ENCODE peak calls at places on chromosomes 16 and 17, in five cellular contexts. One of them, this sample, is unnamed.

GRCh38 chr17:45220079-45220478 is 1.6 kb upstream of the FMNL1 start:
- DNase-seq in HFF-Myc: no peak
- DNase-seq in HS-5: no peak
- DNase-seq in central memory CD4-positive, alpha-beta T cell: no peak
- DNase-seq in AG04450: no peak
- DNase-seq in this sample: no peak

GRCh38 chr16:46482895-46483294 is 138.3 kb downstream of the SHCBP1 start:
- DNase-seq in HFF-Myc: no peak
- DNase-seq in AG04450: no peak
- DNase-seq in HS-5: no peak
- DNase-seq in central memory CD4-positive, alpha-beta T cell: no peak
- DNase-seq in this sample: no peak

GRCh38 chr17:1519678-1520077 is 3.3 kb upstream of the INPP5K start:
- DNase-seq in HFF-Myc: no peak
- DNase-seq in AG04450: no peak
- DNase-seq in HS-5: no peak
- DNase-seq in central memory CD4-positive, alpha-beta T cell: no peak
- DNase-seq in this sample: no peak

GRCh38 chr16:82935781-82936180 is 309.0 kb downstream of the CDH13 start:
- DNase-seq in central memory CD4-positive, alpha-beta T cell: no peak
- DNase-seq in AG04450: no peak
- DNase-seq in HS-5: no peak
- DNase-seq in HFF-Myc: no peak
- DNase-seq in this sample: no peak

GRCh38 chr17:45402916-45403315 is 29.8 kb downstream of the ARHGAP27 start:
- DNase-seq in central memory CD4-positive, alpha-beta T cell: no peak
- DNase-seq in HFF-Myc: no peak
- DNase-seq in HS-5: no peak
- DNase-seq in AG04450: no peak
- DNase-seq in this sample: no peak

GRCh38 chr17:39700148-39700987 is 504 bp downstream of the ERBB2 start:
- DNase-seq in AG04450: no peak
- DNase-seq in HFF-Myc: no peak
- DNase-seq in central memory CD4-positive, alpha-beta T cell: no peak
- DNase-seq in HS-5: no peak
- DNase-seq in this sample: no peak

GRCh38 chr17:27888945-27889344 is 4.2 kb downstream of the LYRM9 start:
- DNase-seq in AG04450: no peak
- DNase-seq in HFF-Myc: no peak
- DNase-seq in central memory CD4-positive, alpha-beta T cell: no peak
- DNase-seq in HS-5: no peak
- DNase-seq in this sample: no peak

GRCh38 chr17:34740516-34740915 is 161.1 kb downstream of the TMEM132E start:
- DNase-seq in central memory CD4-positive, alpha-beta T cell: no peak
- DNase-seq in AG04450: no peak
- DNase-seq in HS-5: no peak
- DNase-seq in HFF-Myc: no peak
- DNase-seq in this sample: no peak

GRCh38 chr16:51636913-51637743 is 486.1 kb upstream of the SALL1 start:
- DNase-seq in central memory CD4-positive, alpha-beta T cell: no peak
- DNase-seq in AG04450: no peak
- DNase-seq in HFF-Myc: no peak
- DNase-seq in HS-5: no peak
- DNase-seq in this sample: no peak

GRCh38 chr17:65660947-65661346 is 99.5 kb upstream of the AXIN2 start:
- DNase-seq in HS-5: no peak
- DNase-seq in AG04450: no peak
- DNase-seq in HFF-Myc: peak; percentile 81
- DNase-seq in central memory CD4-positive, alpha-beta T cell: no peak
- DNase-seq in this sample: no peak

GRCh38 chr16:11402051-11402744 is 56.9 kb downstream of the RMI2 start:
- DNase-seq in HFF-Myc: no peak
- DNase-seq in central memory CD4-positive, alpha-beta T cell: no peak
- DNase-seq in AG04450: no peak
- DNase-seq in HS-5: no peak
- DNase-seq in this sample: peak; percentile 53

GRCh38 chr17:9932481-9932880 is 27.4 kb upstream of the RCVRN start:
- DNase-seq in AG04450: no peak
- DNase-seq in HFF-Myc: no peak
- DNase-seq in central memory CD4-positive, alpha-beta T cell: no peak
- DNase-seq in HS-5: no peak
- DNase-seq in this sample: no peak

GRCh38 chr16:67395105-67395457 is 1.8 kb upstream of the TPPP3 start:
- DNase-seq in HS-5: no peak
- DNase-seq in central memory CD4-positive, alpha-beta T cell: no peak
- DNase-seq in HFF-Myc: no peak
- DNase-seq in AG04450: no peak
- DNase-seq in this sample: no peak

GRCh38 chr17:979211-979538 is 401 bp downstream of the NXN start:
- DNase-seq in central memory CD4-positive, alpha-beta T cell: no peak
- DNase-seq in AG04450: no peak
- DNase-seq in HS-5: no peak
- DNase-seq in HFF-Myc: no peak
- DNase-seq in this sample: no peak

GRCh38 chr17:9410737-9411136 is 164.9 kb downstream of the STX8 start:
- DNase-seq in HFF-Myc: no peak
- DNase-seq in HS-5: no peak
- DNase-seq in AG04450: no peak
- DNase-seq in central memory CD4-positive, alpha-beta T cell: no peak
- DNase-seq in this sample: no peak

GRCh38 chr17:48841395-48841831 is 10.6 kb downstream of the CALCOCO2 start:
- DNase-seq in AG04450: peak; percentile 10
- DNase-seq in HFF-Myc: no peak
- DNase-seq in central memory CD4-positive, alpha-beta T cell: peak; percentile 60
- DNase-seq in HS-5: no peak
- DNase-seq in this sample: no peak

GRCh38 chr16:3054965-3055733 is 8.8 kb downstream of the MMP25 start:
- DNase-seq in HFF-Myc: no peak
- DNase-seq in AG04450: no peak
- DNase-seq in central memory CD4-positive, alpha-beta T cell: no peak
- DNase-seq in HS-5: no peak
- DNase-seq in this sample: no peak

GRCh38 chr16:79595261-79595660 is 5.3 kb downstream of the MAF start:
- DNase-seq in AG04450: no peak
- DNase-seq in central memory CD4-positive, alpha-beta T cell: no peak
- DNase-seq in HFF-Myc: no peak
- DNase-seq in HS-5: no peak
- DNase-seq in this sample: no peak

GRCh38 chr16:71344315-71344905 is 14.1 kb upstream of the CALB2 start:
- DNase-seq in HFF-Myc: no peak
- DNase-seq in central memory CD4-positive, alpha-beta T cell: no peak
- DNase-seq in AG04450: no peak
- DNase-seq in HS-5: no peak
- DNase-seq in this sample: no peak

GRCh38 chr17:49259663-49260010 is 29.1 kb upstream of the PHOSPHO1 start:
- DNase-seq in HFF-Myc: no peak
- DNase-seq in HS-5: no peak
- DNase-seq in AG04450: no peak
- DNase-seq in central memory CD4-positive, alpha-beta T cell: no peak
- DNase-seq in this sample: peak; percentile 30

GRCh38 chr17:82836823-82837357 is 2.9 kb downstream of the ZNF750 start:
- DNase-seq in central memory CD4-positive, alpha-beta T cell: no peak
- DNase-seq in AG04450: no peak
- DNase-seq in HS-5: no peak
- DNase-seq in HFF-Myc: no peak
- DNase-seq in this sample: no peak

GRCh38 chr17:63460018-63460417 is 13.9 kb upstream of the CYB561 start:
- DNase-seq in AG04450: no peak
- DNase-seq in central memory CD4-positive, alpha-beta T cell: no peak
- DNase-seq in HFF-Myc: no peak
- DNase-seq in HS-5: no peak
- DNase-seq in this sample: no peak

GRCh38 chr17:28599311-28600184 is 723 bp upstream of the SPAG5 start:
- DNase-seq in HS-5: peak; percentile 70
- DNase-seq in central memory CD4-positive, alpha-beta T cell: peak; percentile 70
- DNase-seq in AG04450: peak; percentile 58
- DNase-seq in HFF-Myc: peak; percentile 84
- DNase-seq in this sample: peak; percentile 67

GRCh38 chr17:30922235-30922993 is 669 bp downstream of the ADAP2 start:
- DNase-seq in HFF-Myc: no peak
- DNase-seq in HS-5: no peak
- DNase-seq in central memory CD4-positive, alpha-beta T cell: no peak
- DNase-seq in AG04450: no peak
- DNase-seq in this sample: peak; percentile 23

GRCh38 chr17:64354824-64355535 is 35.7 kb downstream of the PECAM1 start:
- DNase-seq in HFF-Myc: no peak
- DNase-seq in HS-5: no peak
- DNase-seq in AG04450: no peak
- DNase-seq in central memory CD4-positive, alpha-beta T cell: no peak
- DNase-seq in this sample: no peak

GRCh38 chr16:75343311-75343710 is 90.0 kb downstream of the CFDP1 start:
- DNase-seq in central memory CD4-positive, alpha-beta T cell: no peak
- DNase-seq in AG04450: no peak
- DNase-seq in HFF-Myc: no peak
- DNase-seq in HS-5: no peak
- DNase-seq in this sample: no peak

GRCh38 chr17:2374549-2375285 is 26.1 kb downstream of the MNT start:
- DNase-seq in central memory CD4-positive, alpha-beta T cell: no peak
- DNase-seq in AG04450: no peak
- DNase-seq in HS-5: no peak
- DNase-seq in HFF-Myc: no peak
- DNase-seq in this sample: no peak

GRCh38 chr16:64351116-64351515 is 770.7 kb downstream of the CDH11 start:
- DNase-seq in HFF-Myc: no peak
- DNase-seq in central memory CD4-positive, alpha-beta T cell: no peak
- DNase-seq in AG04450: no peak
- DNase-seq in HS-5: no peak
- DNase-seq in this sample: no peak

GRCh38 chr17:72572604-72573491 is 452.0 kb downstream of the SOX9 start:
- DNase-seq in HFF-Myc: no peak
- DNase-seq in central memory CD4-positive, alpha-beta T cell: no peak
- DNase-seq in AG04450: no peak
- DNase-seq in HS-5: no peak
- DNase-seq in this sample: no peak

GRCh38 chr16:24670623-24671454 is 58.6 kb upstream of the TNRC6A start:
- DNase-seq in HS-5: no peak
- DNase-seq in central memory CD4-positive, alpha-beta T cell: no peak
- DNase-seq in AG04450: no peak
- DNase-seq in HFF-Myc: peak; percentile 78
- DNase-seq in this sample: peak; percentile 55

GRCh38 chr16:67537636-67538591 is 9.3 kb downstream of the RIPOR1 start:
- DNase-seq in HFF-Myc: no peak
- DNase-seq in HS-5: no peak
- DNase-seq in AG04450: no peak
- DNase-seq in central memory CD4-positive, alpha-beta T cell: peak; percentile 64
- DNase-seq in this sample: peak; percentile 85

GRCh38 chr16:73311857-73312723 is 264.2 kb upstream of the ZFHX3 start:
- DNase-seq in central memory CD4-positive, alpha-beta T cell: no peak
- DNase-seq in HFF-Myc: no peak
- DNase-seq in HS-5: no peak
- DNase-seq in AG04450: no peak
- DNase-seq in this sample: no peak

GRCh38 chr16:1105888-1106620 is 10.0 kb upstream of the C1QTNF8 start:
- DNase-seq in HS-5: no peak
- DNase-seq in HFF-Myc: no peak
- DNase-seq in AG04450: peak; percentile 10
- DNase-seq in central memory CD4-positive, alpha-beta T cell: no peak
- DNase-seq in this sample: peak; percentile 71

GRCh38 chr17:5291683-5292082 is 9.6 kb downstream of the RABEP1 start:
- DNase-seq in HS-5: no peak
- DNase-seq in central memory CD4-positive, alpha-beta T cell: no peak
- DNase-seq in AG04450: no peak
- DNase-seq in HFF-Myc: no peak
- DNase-seq in this sample: no peak

GRCh38 chr17:61836266-61837174 is 26.8 kb downstream of the BRIP1 start:
- DNase-seq in AG04450: no peak
- DNase-seq in HFF-Myc: no peak
- DNase-seq in HS-5: no peak
- DNase-seq in central memory CD4-positive, alpha-beta T cell: no peak
- DNase-seq in this sample: no peak

GRCh38 chr16:19167710-19168172 is 299 bp upstream of the SYT17 start:
- DNase-seq in HS-5: peak; percentile 8
- DNase-seq in central memory CD4-positive, alpha-beta T cell: no peak
- DNase-seq in HFF-Myc: no peak
- DNase-seq in AG04450: no peak
- DNase-seq in this sample: peak; percentile 77

GRCh38 chr16:88377961-88378360 is 4.8 kb upstream of the ZNF469 start:
- DNase-seq in central memory CD4-positive, alpha-beta T cell: no peak
- DNase-seq in AG04450: no peak
- DNase-seq in HFF-Myc: no peak
- DNase-seq in HS-5: no peak
- DNase-seq in this sample: no peak

GRCh38 chr16:85571813-85572619 is 41.1 kb upstream of the GSE1 start:
- DNase-seq in HS-5: no peak
- DNase-seq in AG04450: no peak
- DNase-seq in central memory CD4-positive, alpha-beta T cell: no peak
- DNase-seq in HFF-Myc: no peak
- DNase-seq in this sample: no peak

GRCh38 chr17:73401911-73402310 is 90.1 kb upstream of the CDC42EP4 start:
- DNase-seq in AG04450: no peak
- DNase-seq in central memory CD4-positive, alpha-beta T cell: peak; percentile 3
- DNase-seq in HS-5: no peak
- DNase-seq in HFF-Myc: no peak
- DNase-seq in this sample: peak; percentile 71

GRCh38 chr17:73343168-73343634 is 31.4 kb upstream of the CDC42EP4 start:
- DNase-seq in central memory CD4-positive, alpha-beta T cell: no peak
- DNase-seq in HFF-Myc: peak; percentile 70
- DNase-seq in HS-5: no peak
- DNase-seq in AG04450: peak; percentile 72
- DNase-seq in this sample: peak; percentile 66

This sample was measured in heart right ventricle.